ENCODE peak calls at places on chromosomes 13 and 19, in ten cellular contexts. K is neural progenitor cell, D is A549, W is lower leg skin, E is cardiac fibroblast, O is IMR-90, F is BJ, C is choroid plexus epithelial cell, G is OCI-LY7, U is thoracic aorta. J is an unnamed sample.

GRCh38 chr13:41746259-41746658 is 214.7 kb downstream of the VWA8 start:
- DNase-seq in K (no peak), D (no peak), W (no peak), E (peak; percentile 44), O (peak; percentile 79), F (peak; percentile 11), C (peak; percentile 63), G (no peak), U (no peak), J (peak; percentile 48)

GRCh38 chr13:105048685-105049084 is 1486.8 kb downstream of the EFNB2 start:
- DNase-seq in K (no peak), D (no peak), W (no peak), E (no peak), O (no peak), F (no peak), C (no peak), G (no peak), U (no peak), J (no peak)

GRCh38 chr13:42525035-42525504 is 48.9 kb upstream of the TNFSF11 start:
- DNase-seq in K (no peak), D (peak; percentile 4), W (no peak), E (peak; percentile 91), O (no peak), F (no peak), C (peak; percentile 91), G (no peak), U (no peak), J (peak; percentile 48)

GRCh38 chr13:112779856-112780604 is 90.2 kb downstream of the ATP11A start:
- DNase-seq in K (no peak), D (no peak), W (peak; percentile 74), E (peak; percentile 8), O (peak; percentile 52), F (no peak), C (peak; percentile 23), G (no peak), U (no peak), J (no peak)

GRCh38 chr13:31765441-31765840 is 26.1 kb downstream of the RXFP2 start:
- DNase-seq in K (no peak), D (no peak), W (no peak), E (peak; percentile 91), O (peak; percentile 89), F (peak; percentile 83), C (peak; percentile 65), G (no peak), U (no peak), J (peak; percentile 87)

GRCh38 chr19:29329460-29330134 is 116.6 kb upstream of the UQCRFS1 start:
- DNase-seq in K (peak; percentile 79), D (peak; percentile 36), W (no peak), E (no peak), O (no peak), F (no peak), C (no peak), G (peak; percentile 33), U (no peak), J (no peak)

GRCh38 chr13:112653821-112654220 is 36.0 kb upstream of the ATP11A start:
- DNase-seq in K (no peak), D (no peak), W (no peak), E (no peak), O (no peak), F (no peak), C (no peak), G (no peak), U (no peak), J (no peak)

GRCh38 chr19:48615145-48616040 is 517 bp upstream of the FAM83E start:
- DNase-seq in K (no peak), D (no peak), W (no peak), E (no peak), O (no peak), F (no peak), C (no peak), G (no peak), U (no peak), J (no peak)

GRCh38 chr13:75636339-75637095 is 387 bp downstream of the LMO7 start:
- DNase-seq in K (peak; percentile 61), D (no peak), W (no peak), E (peak; percentile 56), O (peak; percentile 46), F (no peak), C (peak; percentile 46), G (peak; percentile 58), U (no peak), J (no peak)

GRCh38 chr13:62760724-62761123 is 1345.1 kb upstream of the PCDH20 start:
- DNase-seq in K (no peak), D (no peak), W (no peak), E (no peak), O (no peak), F (no peak), C (no peak), G (no peak), U (no peak), J (no peak)

GRCh38 chr13:73981595-73981994 is 152.6 kb downstream of the KLF12 start:
- DNase-seq in K (no peak), D (no peak), W (no peak), E (no peak), O (peak; percentile 51), F (no peak), C (peak; percentile 28), G (no peak), U (no peak), J (no peak)

GRCh38 chr13:79485014-79485441 is 4.1 kb downstream of the NDFIP2 start:
- DNase-seq in K (no peak), D (peak; percentile 87), W (no peak), E (peak; percentile 88), O (peak; percentile 83), F (peak; percentile 81), C (peak; percentile 93), G (no peak), U (no peak), J (peak; percentile 86)

GRCh38 chr13:53073711-53074110 is 45.1 kb downstream of the OLFM4 start:
- DNase-seq in K (no peak), D (no peak), W (no peak), E (no peak), O (no peak), F (no peak), C (no peak), G (no peak), U (no peak), J (no peak)

GRCh38 chr19:10226376-10227214 is 4.5 kb downstream of the S1PR2 start:
- DNase-seq in K (no peak), D (no peak), W (peak; percentile 96), E (peak; percentile 87), O (peak; percentile 95), F (peak; percentile 61), C (peak; percentile 64), G (no peak), U (no peak), J (peak; percentile 86)

GRCh38 chr13:109998808-109999528 is 212.6 kb upstream of the IRS2 start:
- DNase-seq in K (no peak), D (peak; percentile 89), W (no peak), E (peak; percentile 87), O (peak; percentile 95), F (peak; percentile 78), C (peak; percentile 84), G (no peak), U (no peak), J (peak; percentile 72)

GRCh38 chr13:41407380-41407779 is 50.0 kb upstream of the RGCC start:
- DNase-seq in K (no peak), D (no peak), W (no peak), E (peak; percentile 35), O (peak; percentile 63), F (no peak), C (no peak), G (no peak), U (no peak), J (no peak)

DNA sequence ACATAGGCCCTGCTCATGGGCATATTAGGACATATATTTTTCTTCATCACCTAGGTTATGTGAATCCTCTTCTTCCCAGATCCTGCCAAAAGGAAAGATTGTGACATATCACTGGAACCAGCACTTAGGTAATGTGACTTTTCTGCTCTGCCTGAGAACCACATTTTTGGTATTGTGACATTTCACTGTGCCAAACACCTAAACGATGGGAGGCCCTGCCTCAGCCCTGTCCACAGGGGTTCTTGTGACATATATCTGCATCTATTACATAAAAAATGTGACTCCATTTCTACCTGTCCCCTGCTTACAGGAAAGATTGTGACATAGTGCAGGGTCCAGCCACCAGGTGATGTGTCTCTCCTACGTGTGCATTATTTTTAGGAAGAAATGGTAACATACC is 18.5 kb upstream of the ZNF730 start:
- DNase-seq in K (no peak), D (no peak), W (no peak), E (no peak), O (no peak), F (no peak), C (no peak), G (no peak), U (no peak), J (no peak)
- H3K4me3 ChIP-seq in K (no peak overlapping the region), D (no peak overlapping the region), W (no peak overlapping the region), E (no peak overlapping the region), O (no peak overlapping the region), F (no peak overlapping the region), C (no peak overlapping the region), G (no peak overlapping the region), U (no peak overlapping the region), J (no peak overlapping the region)

GRCh38 chr13:65309906-65310305 is 1920.2 kb downstream of the PCDH9 start:
- DNase-seq in K (no peak), D (no peak), W (no peak), E (no peak), O (no peak), F (no peak), C (no peak), G (no peak), U (no peak), J (no peak)

GRCh38 chr13:65310663-65311328 is 1919.3 kb downstream of the PCDH9 start:
- DNase-seq in K (no peak), D (no peak), W (no peak), E (no peak), O (no peak), F (no peak), C (no peak), G (no peak), U (no peak), J (no peak)

GRCh38 chr13:65314008-65314407 is 1916.1 kb downstream of the PCDH9 start:
- DNase-seq in K (no peak), D (no peak), W (no peak), E (no peak), O (no peak), F (no peak), C (no peak), G (no peak), U (no peak), J (no peak)
- H3K4me3 ChIP-seq in K (no peak overlapping the region), D (no peak overlapping the region), W (no peak overlapping the region), E (no peak overlapping the region), O (no peak overlapping the region), F (no peak overlapping the region), C (no peak overlapping the region), G (no peak overlapping the region), U (no peak overlapping the region), J (no peak overlapping the region)

DNA sequence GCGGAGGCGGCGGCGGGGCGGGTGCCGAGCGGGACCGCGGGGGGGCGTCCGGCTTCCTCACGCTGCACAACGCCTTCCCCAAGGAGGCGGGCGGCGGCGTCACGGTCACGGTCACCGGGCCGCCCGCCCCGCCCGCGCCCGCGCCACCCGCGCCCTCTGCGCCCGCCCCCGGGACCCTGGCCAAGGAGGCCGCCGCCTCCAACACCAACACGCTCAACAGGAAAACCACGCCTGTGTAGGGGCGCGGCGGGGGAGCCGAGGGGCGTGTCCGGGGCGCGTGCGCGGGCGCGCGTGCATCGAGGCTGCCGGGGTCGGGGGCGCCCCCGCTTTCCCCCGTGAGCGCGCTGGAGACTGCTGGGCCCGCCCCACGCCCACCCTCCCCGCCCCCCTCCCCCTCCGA is 8.8 kb upstream of the CACNG6 start:
- DNase-seq in K (peak; percentile 44), D (peak; percentile 79), W (peak; percentile 90), E (peak; percentile 48), O (no peak), F (no peak), C (no peak), G (no peak), U (no peak), J (no peak)
- H3K4me3 ChIP-seq in K (peak overlapping the region; percentile 35), D (peak overlapping the region; percentile 69), W (no peak overlapping the region), E (no peak overlapping the region), O (peak overlapping the region; percentile 12), F (no peak overlapping the region), C (peak overlapping the region; percentile 24), G (no peak overlapping the region), U (no peak overlapping the region), J (no peak overlapping the region)

GRCh38 chr19:41449079-41449864 is 6.3 kb downstream of the ERICH4 start:
- DNase-seq in K (peak; percentile 86), D (peak; percentile 84), W (peak; percentile 95), E (peak; percentile 75), O (peak; percentile 61), F (no peak), C (peak; percentile 73), G (peak; percentile 71), U (peak; percentile 50), J (no peak)
- H3K4me3 ChIP-seq in K (peak overlapping the region; percentile 35), D (peak overlapping the region; percentile 26), W (no peak overlapping the region), E (peak overlapping the region; percentile 26), O (peak overlapping the region; percentile 31), F (peak overlapping the region; percentile 9), C (peak overlapping the region; percentile 32), G (peak overlapping the region; percentile 42), U (peak overlapping the region; percentile 53), J (peak overlapping the region; percentile 34)